ENCODE peak calls at places on chromosomes 13 and 19, in seven cellular contexts. M, Q, T, G, L, U and Y are unnamed samples.

GRCh38 chr19:5978606-5979552 is 939 bp upstream of the RANBP3 start:
- DNase-seq in M (peak; percentile 50), Q (no peak), T (no peak), G (no peak), L (no peak), U (peak; percentile 51), Y (no peak)

GRCh38 chr19:41376241-41376997 is at the start of gene TMEM91:
- DNase-seq in M (peak; percentile 52), Q (peak; percentile 76), T (peak; percentile 41), G (no peak), L (peak; percentile 47), U (peak; percentile 48), Y (peak; percentile 31)

GRCh38 chr13:27245610-27246009 is 5.7 kb upstream of the RPL21 start:
- DNase-seq in M (no peak), Q (no peak), T (no peak), G (no peak), L (no peak), U (no peak), Y (no peak)

GRCh38 chr13:77595166-77595810 is 59.8 kb downstream of the SCEL start:
- DNase-seq in M (no peak), Q (no peak), T (peak; percentile 6), G (no peak), L (no peak), U (no peak), Y (no peak)

GRCh38 chr19:42151735-42152134 is 19.5 kb upstream of the POU2F2 start:
- DNase-seq in M (no peak), Q (no peak), T (no peak), G (no peak), L (no peak), U (no peak), Y (no peak)

GRCh38 chr19:18713550-18714117 is 30.2 kb downstream of the CRTC1 start:
- DNase-seq in M (no peak), Q (no peak), T (no peak), G (no peak), L (no peak), U (no peak), Y (no peak)

GRCh38 chr13:26179344-26179743 is 42.8 kb downstream of the RNF6 start:
- DNase-seq in M (no peak), Q (no peak), T (no peak), G (no peak), L (no peak), U (no peak), Y (no peak)

GRCh38 chr13:99986751-99987150 is 5.2 kb downstream of the ZIC2 start:
- DNase-seq in M (no peak), Q (no peak), T (no peak), G (no peak), L (no peak), U (no peak), Y (no peak)

GRCh38 chr19:50980203-50980602 is 3.5 kb downstream of the KLK7 start:
- DNase-seq in M (no peak), Q (no peak), T (no peak), G (no peak), L (no peak), U (no peak), Y (no peak)

GRCh38 chr19:45882652-45883585 is 3.0 kb downstream of the IRF2BP1 start:
- DNase-seq in M (peak; percentile 82), Q (peak; percentile 94), T (peak; percentile 86), G (peak; percentile 83), L (peak; percentile 97), U (peak; percentile 93), Y (peak; percentile 92)

GRCh38 chr19:6769006-6769637 is 1.9 kb upstream of the SH2D3A start:
- DNase-seq in M (no peak), Q (peak; percentile 45), T (peak; percentile 20), G (peak; percentile 15), L (no peak), U (no peak), Y (peak; percentile 49)

GRCh38 chr19:35268546-35269424 is at the start of gene USF2:
- DNase-seq in M (peak; percentile 81), Q (peak; percentile 56), T (peak; percentile 59), G (peak; percentile 65), L (peak; percentile 83), U (peak; percentile 75), Y (peak; percentile 77)

GRCh38 chr19:42290523-42291436 is 11.2 kb upstream of the PRR19 start:
- DNase-seq in M (peak; percentile 27), Q (no peak), T (no peak), G (no peak), L (peak; percentile 83), U (no peak), Y (no peak)

GRCh38 chr13:97339019-97339988 is 94.7 kb upstream of the RAP2A start:
- DNase-seq in M (peak; percentile 44), Q (no peak), T (peak; percentile 97), G (peak; percentile 95), L (peak; percentile 3), U (peak; percentile 25), Y (peak; percentile 93)

GRCh38 chr19:51341066-51341465 is 873 bp downstream of the VSIG10L start:
- DNase-seq in M (no peak), Q (no peak), T (no peak), G (no peak), L (no peak), U (no peak), Y (no peak)

GRCh38 chr19:35154535-35155406 is at the start of gene FXYD5:
- DNase-seq in M (peak; percentile 74), Q (peak; percentile 64), T (peak; percentile 80), G (peak; percentile 76), L (peak; percentile 83), U (peak; percentile 66), Y (peak; percentile 87)

GRCh38 chr13:81987159-81987558 is 1646.2 kb upstream of the SPRY2 start:
- DNase-seq in M (no peak), Q (no peak), T (no peak), G (no peak), L (no peak), U (no peak), Y (no peak)

GRCh38 chr13:51801631-51802099 is 2.3 kb downstream of the DHRS12 start:
- DNase-seq in M (peak; percentile 72), Q (no peak), T (no peak), G (peak; percentile 29), L (peak; percentile 50), U (peak; percentile 88), Y (no peak)
- TF ChIP-seq CTCF in M (no peak), Q (no peak), T (no peak), G (no peak), L (no peak), U (no peak), Y (no peak)

GRCh38 chr19:508204-509150 is 1.2 kb downstream of the TPGS1 start:
- DNase-seq in M (no peak), Q (no peak), T (no peak), G (no peak), L (no peak), U (no peak), Y (no peak)

GRCh38 chr19:504634-505033 is 2.7 kb upstream of the TPGS1 start:
- DNase-seq in M (peak; percentile 10), Q (no peak), T (no peak), G (no peak), L (no peak), U (no peak), Y (no peak)

GRCh38 chr19:510606-511100 is 3.4 kb downstream of the TPGS1 start:
- DNase-seq in M (peak; percentile 84), Q (peak; percentile 96), T (peak; percentile 85), G (peak; percentile 74), L (peak; percentile 83), U (peak; percentile 82), Y (peak; percentile 92)

GRCh38 chr19:506404-507285 is 652 bp upstream of the TPGS1 start:
- DNase-seq in M (peak; percentile 97), Q (peak; percentile 91), T (peak; percentile 100), G (peak; percentile 100), L (peak; percentile 84), U (peak; percentile 99), Y (peak; percentile 100)

DNA sequence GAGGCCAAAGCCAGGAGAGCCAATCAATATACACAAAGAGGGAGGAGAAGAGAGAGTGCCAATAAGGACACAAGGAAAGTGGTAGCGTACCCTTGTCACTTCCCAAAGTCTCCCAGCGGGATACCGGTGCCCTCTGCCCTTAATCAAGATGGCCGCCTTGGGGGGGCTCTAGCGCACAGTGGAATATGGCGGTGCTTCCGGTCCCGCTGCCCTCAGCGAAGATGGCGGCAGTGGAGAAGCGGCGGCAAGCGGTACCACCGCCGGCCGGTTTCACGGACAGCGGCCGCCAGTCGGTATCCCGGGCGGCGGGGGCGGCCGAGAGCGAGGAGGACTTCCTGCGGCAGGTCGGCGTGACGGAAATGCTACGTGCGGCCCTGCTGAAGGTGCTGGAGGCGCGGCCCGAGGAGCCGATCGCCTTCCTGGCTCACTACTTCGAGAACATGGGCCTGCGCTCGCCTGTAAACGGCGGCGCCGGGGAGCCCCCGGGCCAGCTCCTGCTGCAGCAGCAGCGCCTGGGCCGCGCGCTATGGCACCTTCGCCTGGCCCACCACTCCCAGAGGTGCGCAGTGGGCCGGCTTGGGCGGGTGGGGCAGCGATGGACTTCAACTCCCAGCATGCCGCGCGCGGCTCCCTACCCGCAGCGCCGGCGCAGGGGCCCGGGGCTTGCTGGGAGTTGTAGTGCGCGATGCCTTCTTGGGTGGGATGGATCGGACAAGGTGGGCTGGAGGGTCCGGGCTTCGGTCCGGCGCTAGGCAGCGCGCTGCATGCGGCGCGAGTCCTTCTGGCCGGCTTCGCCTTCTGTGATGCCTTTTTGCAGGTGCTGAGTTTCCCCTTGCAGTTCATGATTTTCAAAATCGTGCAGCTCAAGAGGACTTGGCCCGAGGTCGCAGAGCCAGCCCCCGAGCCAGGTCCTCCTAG is at the start of gene TPGS1:
- DNase-seq in M (peak; percentile 93), Q (peak; percentile 93), T (peak; percentile 52), G (peak; percentile 60), L (peak; percentile 90), U (peak; percentile 79), Y (peak; percentile 65)
- TF ChIP-seq CTCF in M (no peak), Q (no peak), T (no peak), G (no peak), L (no peak), U (no peak), Y (no peak)

GRCh38 chr13:101123028-101123427 is 293.3 kb downstream of the NALCN start:
- DNase-seq in M (no peak), Q (no peak), T (no peak), G (no peak), L (no peak), U (no peak), Y (no peak)

GRCh38 chr13:101127741-101128353 is 288.5 kb downstream of the NALCN start:
- DNase-seq in M (no peak), Q (no peak), T (peak; percentile 61), G (peak; percentile 41), L (no peak), U (peak; percentile 42), Y (peak; percentile 67)
- TF ChIP-seq CTCF in M (peak; percentile 48), Q (peak; percentile 51), T (peak; percentile 86), G (peak; percentile 91), L (no peak), U (peak; percentile 54), Y (peak; percentile 86)

GRCh38 chr13:36814465-36814864 is 4.6 kb upstream of the RFXAP start:
- DNase-seq in M (no peak), Q (no peak), T (no peak), G (no peak), L (peak; percentile 4), U (peak; percentile 32), Y (peak; percentile 41)

GRCh38 chr13:36817996-36818395 is 1.0 kb upstream of the RFXAP start:
- DNase-seq in M (no peak), Q (no peak), T (no peak), G (no peak), L (no peak), U (no peak), Y (no peak)

GRCh38 chr13:36813226-36813625 is 5.8 kb upstream of the RFXAP start:
- DNase-seq in M (no peak), Q (no peak), T (no peak), G (no peak), L (no peak), U (no peak), Y (no peak)

GRCh38 chr13:36818483-36819063 is 449 bp upstream of the RFXAP start:
- DNase-seq in M (no peak), Q (no peak), T (peak; percentile 24), G (no peak), L (no peak), U (no peak), Y (no peak)

GRCh38 chr13:36815069-36815468 is 4.0 kb upstream of the RFXAP start:
- DNase-seq in M (no peak), Q (no peak), T (no peak), G (no peak), L (no peak), U (no peak), Y (no peak)
- TF ChIP-seq CTCF in M (no peak), Q (peak; percentile 33), T (peak; percentile 48), G (peak; percentile 51), L (no peak), U (no peak), Y (peak; percentile 25)